ENCODE peak calls at places on chromosome 9, in seven cellular contexts. T, U, P, S, Y, F and B are unnamed samples.

GRCh38 chr9:134863941-134864820 is 16.4 kb upstream of the FCN2 start:
- DNase-seq in T (peak), U (no peak), P (no peak), S (no peak), Y (no peak), F (peak), B (no peak)

GRCh38 chr9:133163559-133164208 is at the start of gene GBGT1:
- DNase-seq in T (peak), U (peak), P (no peak), S (peak), Y (peak), F (peak), B (peak)

GRCh38 chr9:78032599-78033457 is 1.2 kb upstream of the GNAQ start:
- DNase-seq in T (no peak), U (peak), P (no peak), S (no peak), Y (no peak), F (no peak), B (no peak)

GRCh38 chr9:129140397-129141065 is 29.3 kb downstream of the PTPA start:
- DNase-seq in T (peak), U (no peak), P (peak), S (no peak), Y (peak), F (peak), B (peak)

GRCh38 chr9:122941560-122942234 is 877 bp downstream of the RABGAP1 start:
- DNase-seq in T (no peak), U (no peak), P (peak), S (no peak), Y (no peak), F (no peak), B (no peak)

GRCh38 chr9:83418283-83418682 is 119.9 kb downstream of the FRMD3 start:
- DNase-seq in T (no peak), U (no peak), P (no peak), S (no peak), Y (no peak), F (no peak), B (no peak)

GRCh38 chr9:33309903-33310302 is 19.6 kb downstream of the NFX1 start:
- DNase-seq in T (no peak), U (no peak), P (peak), S (no peak), Y (no peak), F (no peak), B (no peak)

GRCh38 chr9:88945636-88946333 is 45.5 kb upstream of the S1PR3 start:
- DNase-seq in T (no peak), U (no peak), P (no peak), S (no peak), Y (no peak), F (no peak), B (no peak)

GRCh38 chr9:27564031-27564430 is 9.2 kb downstream of the C9orf72 start:
- DNase-seq in T (no peak), U (no peak), P (no peak), S (no peak), Y (no peak), F (no peak), B (no peak)

GRCh38 chr9:5626727-5627634 is 1.9 kb upstream of the RIC1 start:
- DNase-seq in T (no peak), U (peak), P (peak), S (no peak), Y (no peak), F (peak), B (peak)

DNA sequence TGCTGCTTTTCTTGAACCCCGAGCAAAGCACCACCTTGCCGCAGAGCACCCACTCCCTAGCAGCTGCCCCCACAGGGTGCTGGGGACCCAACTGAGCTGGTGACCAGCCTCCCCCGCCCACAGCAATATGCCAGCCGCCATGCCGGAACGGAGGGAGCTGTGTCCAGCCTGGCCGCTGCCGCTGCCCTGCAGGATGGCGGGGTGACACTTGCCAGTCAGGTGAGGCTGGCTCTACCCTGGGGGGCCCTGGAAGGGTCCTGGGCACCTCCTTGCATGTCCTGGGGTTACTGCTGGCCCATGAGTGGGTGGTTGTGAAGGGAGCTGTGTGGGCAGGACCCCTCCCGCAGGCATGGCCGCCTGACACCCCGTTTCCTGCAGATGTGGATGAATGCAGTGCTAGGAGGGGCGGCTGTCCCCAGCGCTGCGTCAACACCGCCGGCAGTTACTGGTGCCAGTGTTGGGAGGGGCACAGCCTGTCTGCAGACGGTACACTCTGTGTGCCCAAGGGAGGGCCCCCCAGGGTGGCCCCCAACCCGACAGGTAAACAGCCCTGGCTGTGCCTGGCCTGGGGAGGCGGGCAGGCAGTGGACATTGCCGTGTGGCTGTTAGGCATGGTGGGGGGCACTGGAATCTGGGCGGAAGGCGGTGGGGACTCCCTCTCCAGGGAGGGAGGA is 7.2 kb downstream of the EGFL7 start:
- DNase-seq in T (no peak), U (no peak), P (no peak), S (no peak), Y (no peak), F (no peak), B (no peak)
- TF ChIP-seq POLR2A in T (no peak), U (no peak), P (no peak), S (no peak), Y (no peak), F (no peak), B (no peak)

GRCh38 chr9:2015581-2016410 is 649 bp downstream of the SMARCA2 start:
- DNase-seq in T (peak), U (peak), P (peak), S (peak), Y (peak), F (peak), B (peak)
- TF ChIP-seq POLR2A in T (no peak), U (no peak), P (no peak), S (no peak), Y (no peak), F (no peak), B (no peak)

DNA sequence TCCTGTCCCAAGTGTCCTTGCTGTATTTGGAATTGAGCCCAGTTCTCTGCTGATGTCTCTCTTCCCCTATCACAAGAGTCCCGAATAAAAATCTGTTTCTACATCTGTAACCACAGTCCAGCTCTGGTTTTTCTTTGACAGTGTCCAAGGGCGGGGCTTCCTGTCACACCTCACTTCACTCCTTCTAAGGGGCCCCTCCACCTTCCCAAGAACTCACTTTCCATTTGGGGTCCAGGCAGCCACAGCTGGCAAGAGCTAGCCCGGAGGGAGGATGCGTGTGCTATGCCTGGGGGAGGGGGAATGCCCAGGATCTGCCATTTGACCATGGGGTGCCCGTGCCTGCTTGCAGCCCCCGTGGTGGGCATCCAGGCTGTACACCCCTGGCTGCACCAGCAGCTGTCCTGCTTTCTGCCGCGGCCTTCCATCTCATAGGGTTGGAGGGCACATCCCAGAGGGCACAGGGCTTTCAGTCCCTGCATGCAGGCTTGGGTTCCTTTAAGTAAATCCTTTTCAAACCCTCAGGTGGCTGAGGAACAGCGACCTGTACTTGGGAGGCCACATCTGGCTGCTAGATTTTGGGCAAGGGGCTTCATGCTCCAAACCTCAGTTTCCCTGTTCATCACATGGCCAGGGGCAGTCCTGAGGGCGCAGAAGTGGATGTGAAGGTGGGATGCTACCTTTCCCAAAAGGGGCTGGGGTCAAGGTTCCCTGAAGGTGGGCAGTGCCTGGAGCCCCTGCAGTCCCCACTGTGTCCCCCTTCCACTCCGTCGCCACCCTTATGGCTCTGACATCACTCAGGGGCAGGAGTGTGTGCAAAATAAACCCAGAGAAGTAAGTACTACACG is 2.3 kb upstream of the CARD19 start:
- DNase-seq in T (peak), U (no peak), P (no peak), S (no peak), Y (no peak), F (peak), B (peak)
- TF ChIP-seq POLR2A in T (no peak), U (no peak), P (no peak), S (no peak), Y (no peak), F (no peak), B (no peak)

GRCh38 chr9:112333639-112334318 is 360 bp upstream of the PTBP3 start:
- DNase-seq in T (peak), U (peak), P (peak), S (peak), Y (peak), F (peak), B (peak)
- TF ChIP-seq POLR2A in T (no peak), U (no peak), P (peak), S (no peak), Y (no peak), F (no peak), B (no peak)